ENCODE peak calls at places on chromosomes 4 and X, in four cellular contexts. L is CD4-positive, CD25-positive, alpha-beta regulatory T cell; N is aorta; G is CD4-positive, alpha-beta memory T cell. H is an unnamed sample.

GRCh38 chrX:42398967-42399631 is 378.9 kb downstream of the PPP1R2C start:
- DNase-seq in L (peak), N (no peak), G (no peak), H (no peak)

GRCh38 chr4:167290684-167291083 is 56.4 kb upstream of the SPOCK3 start:
- DNase-seq in L (no peak), N (no peak), G (no peak), H (no peak)

GRCh38 chr4:3444351-3445110 is 2.8 kb downstream of the HGFAC start:
- DNase-seq in L (no peak), N (no peak), G (no peak), H (no peak)

GRCh38 chr4:22661443-22661842 is 31.3 kb upstream of the GBA3 start:
- DNase-seq in L (no peak), N (no peak), G (no peak), H (no peak)

GRCh38 chrX:43860646-43861370 is 21.4 kb downstream of the MAOB start:
- DNase-seq in L (no peak), N (no peak), G (no peak), H (peak)

GRCh38 chr4:185270885-185271284 is 61.5 kb downstream of the SNX25 start:
- DNase-seq in L (no peak), N (no peak), G (no peak), H (no peak)

GRCh38 chrX:149937881-149938426 is 337 bp downstream of the EOLA2 start:
- DNase-seq in L (no peak), N (peak), G (no peak), H (peak)

GRCh38 chr4:100428051-100428450 is 89.8 kb downstream of the EMCN start:
- DNase-seq in L (no peak), N (no peak), G (no peak), H (no peak)

GRCh38 chrX:103779156-103779555 is 2.5 kb downstream of the PLP1 start:
- DNase-seq in L (no peak), N (no peak), G (no peak), H (no peak)

GRCh38 chrX:73916931-73917657 is 354.1 kb downstream of the CHIC1 start:
- DNase-seq in L (no peak), N (no peak), G (no peak), H (peak)

GRCh38 chr4:38672247-38673071 is 8.5 kb downstream of the KLF3 start:
- DNase-seq in L (no peak), N (no peak), G (peak), H (no peak)

GRCh38 chr4:11404431-11404830 is 24.3 kb downstream of the HS3ST1 start:
- DNase-seq in L (no peak), N (no peak), G (no peak), H (no peak)

GRCh38 chrX:46920235-46920634 is 8.0 kb downstream of the JADE3 start:
- DNase-seq in L (no peak), N (no peak), G (no peak), H (no peak)

GRCh38 chrX:77276742-77277141 is 170.4 kb upstream of the FGF16 start:
- DNase-seq in L (no peak), N (no peak), G (no peak), H (no peak)

GRCh38 chr4:7854697-7855370 is 84.8 kb downstream of the AFAP1 start:
- DNase-seq in L (peak), N (no peak), G (peak), H (no peak)

GRCh38 chrX:7170903-7171302 is 22.9 kb upstream of the PUDP start:
- DNase-seq in L (peak), N (peak), G (peak), H (no peak)

GRCh38 chrX:132665676-132666075 is 176.8 kb upstream of the MBNL3 start:
- DNase-seq in L (no peak), N (no peak), G (no peak), H (no peak)

GRCh38 chr4:14441550-14441949 is 560.7 kb upstream of the CPEB2 start:
- DNase-seq in L (no peak), N (no peak), G (no peak), H (no peak)

GRCh38 chr4:4866833-4867744 is 7.6 kb downstream of the MSX1 start:
- DNase-seq in L (no peak), N (no peak), G (no peak), H (no peak)
- H3K4me3 ChIP-seq in L (no peak), N (no peak), G (no peak), H (no peak)

DNA sequence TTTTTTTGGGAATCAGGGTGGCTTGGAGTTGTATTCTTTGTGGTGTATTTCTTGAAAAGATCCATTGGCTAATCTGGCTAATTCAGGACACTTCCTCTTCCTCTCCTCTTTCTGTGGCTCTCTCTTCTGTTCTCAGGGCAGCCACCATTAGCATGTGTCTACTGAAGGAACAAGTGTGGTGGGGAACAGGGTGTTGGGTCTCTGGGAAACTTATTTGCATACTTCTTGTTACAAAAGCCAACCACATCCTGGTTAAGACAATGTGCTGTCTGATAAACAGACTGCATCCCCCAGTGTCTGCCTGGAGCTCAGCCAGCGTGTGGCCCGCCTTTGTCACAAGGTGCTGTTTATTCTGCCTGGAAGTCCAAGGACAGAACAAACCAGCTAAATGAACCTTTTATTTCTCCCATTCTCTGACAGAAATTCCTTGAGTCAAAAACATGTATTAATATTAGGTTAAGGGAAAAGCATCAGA is 203.4 kb downstream of the SPRY1 start:
- DNase-seq in L (no peak), N (peak), G (peak), H (peak)
- H3K4me3 ChIP-seq in L (no peak), N (no peak), G (no peak), H (no peak)

DNA sequence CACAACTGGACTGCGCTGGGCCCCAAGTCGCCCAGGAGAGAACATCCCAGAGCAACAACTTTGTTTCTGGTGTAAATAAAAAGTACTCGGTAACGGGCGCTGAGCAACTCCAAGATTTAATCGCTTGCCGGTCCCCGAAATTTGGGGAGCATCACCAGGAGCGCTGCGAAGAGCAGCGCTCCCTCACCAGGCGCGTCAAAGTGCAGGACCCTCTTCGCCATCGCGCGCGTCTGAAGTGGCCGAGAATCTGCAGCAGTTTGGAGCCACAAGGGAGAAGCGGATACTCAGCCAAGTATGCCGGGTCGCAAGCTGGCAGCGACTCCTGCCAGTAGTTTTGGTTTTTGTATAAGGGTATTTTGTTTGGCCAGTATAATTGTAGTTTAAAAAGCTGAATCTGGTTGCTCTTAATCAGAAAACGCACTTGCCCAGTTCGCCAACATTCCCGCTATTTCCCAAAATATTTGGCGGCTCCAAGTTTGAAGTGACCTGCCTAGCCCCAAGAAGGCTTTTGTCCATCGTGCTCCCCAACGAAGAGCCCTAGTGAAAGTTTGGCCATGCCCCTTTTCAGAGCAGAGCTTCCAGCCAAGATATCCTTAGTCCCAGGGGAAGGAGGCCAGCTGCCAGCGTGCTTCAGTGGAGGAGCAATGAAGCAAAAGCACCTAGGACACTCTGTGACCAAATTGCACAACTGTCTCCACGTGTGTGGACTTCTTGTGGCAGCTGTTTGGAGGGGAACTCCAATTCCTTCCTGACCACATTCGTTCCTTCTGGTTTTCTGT is 557 bp upstream of the KDR start:
- DNase-seq in L (no peak), N (peak), G (no peak), H (no peak)
- H3K4me3 ChIP-seq in L (no peak), N (peak), G (no peak), H (no peak)

GRCh38 chr4:165328708-165329107 is 1.2 kb downstream of the MSMO1 start:
- DNase-seq in L (no peak), N (no peak), G (no peak), H (no peak)
- H3K4me3 ChIP-seq in L (peak), N (no peak), G (no peak), H (peak)

DNA sequence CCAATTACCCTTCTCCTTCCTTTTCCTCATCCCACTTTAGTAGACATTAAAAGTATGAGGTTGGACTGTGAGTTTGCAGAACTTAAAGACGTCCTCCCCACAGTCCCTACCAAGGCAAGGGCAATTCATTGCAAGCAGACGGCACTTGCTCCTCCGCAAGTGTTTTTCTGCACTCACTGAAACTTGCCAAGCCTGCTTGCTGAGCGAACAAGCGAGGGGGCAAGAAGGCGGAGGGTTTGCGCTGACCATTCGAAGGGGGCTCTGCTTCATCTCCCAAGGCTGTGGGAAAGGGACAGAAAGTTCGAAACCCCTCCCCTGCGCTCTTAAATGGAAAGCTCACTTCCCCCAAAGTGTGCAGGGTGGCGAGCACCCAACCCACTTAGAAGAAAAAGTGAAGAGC is 1.5 kb downstream of the MID1 start:
- DNase-seq in L (no peak), N (no peak), G (no peak), H (no peak)
- H3K4me3 ChIP-seq in L (no peak), N (peak), G (no peak), H (peak)

DNA sequence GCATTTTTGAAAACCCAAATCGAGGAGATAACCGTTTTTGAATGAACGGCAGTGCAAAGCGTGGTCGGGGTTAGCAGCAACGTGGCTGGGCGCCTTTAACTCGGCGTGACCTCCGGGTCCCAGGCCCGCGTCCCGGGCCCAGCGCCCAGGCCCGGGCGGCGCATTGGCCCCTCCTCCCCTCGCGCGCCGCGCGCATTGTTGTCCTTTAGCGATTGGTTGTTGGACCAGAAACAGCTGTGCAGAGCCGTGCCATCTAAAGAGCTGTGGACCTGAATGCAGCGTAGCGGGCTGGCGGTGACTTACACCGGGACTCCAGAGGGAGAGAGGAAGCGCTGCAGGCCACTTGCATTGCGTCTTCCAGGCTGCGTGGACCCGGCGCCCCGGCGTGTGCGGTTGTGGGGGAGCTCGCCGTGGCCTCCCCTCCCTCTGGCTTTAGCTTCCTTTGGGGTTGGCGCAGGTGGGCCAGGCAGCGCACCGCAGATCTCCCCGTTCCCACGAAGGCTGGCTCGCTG is at the start of gene STOX2:
- DNase-seq in L (no peak), N (peak), G (no peak), H (peak)
- H3K4me3 ChIP-seq in L (no peak), N (peak), G (no peak), H (peak)

GRCh38 chrX:119482041-119482440 is 13.8 kb downstream of the SLC25A5 start:
- DNase-seq in L (no peak), N (no peak), G (no peak), H (no peak)

GRCh38 chrX:119477812-119478232 is 9.6 kb downstream of the SLC25A5 start:
- DNase-seq in L (no peak), N (no peak), G (no peak), H (no peak)

GRCh38 chrX:119478504-119478903 is 10.3 kb downstream of the SLC25A5 start:
- DNase-seq in L (no peak), N (no peak), G (no peak), H (no peak)

GRCh38 chrX:119481218-119481875 is 13.1 kb downstream of the SLC25A5 start:
- DNase-seq in L (no peak), N (no peak), G (no peak), H (no peak)

DNA sequence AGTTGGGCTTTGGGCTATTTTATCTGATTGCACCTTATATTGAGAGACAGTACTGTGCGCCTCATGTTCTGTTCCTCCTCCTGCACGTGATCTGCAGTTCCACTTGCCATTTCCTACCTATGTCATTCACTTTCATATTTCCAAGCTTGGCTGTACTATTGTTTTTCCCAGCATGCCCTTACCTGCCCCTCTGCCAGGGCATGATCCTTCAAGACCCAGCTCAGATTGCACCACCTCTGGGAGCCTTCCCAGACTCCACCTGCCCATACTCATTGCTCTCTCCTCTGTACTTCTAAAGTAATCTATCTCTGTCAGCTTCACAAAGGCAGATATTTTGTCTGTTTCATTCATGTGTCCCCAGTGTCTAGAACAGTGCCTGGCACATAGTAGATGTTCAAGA is 11.6 kb downstream of the SLC25A5 start:
- DNase-seq in L (no peak), N (no peak), G (no peak), H (no peak)
- H3K4me3 ChIP-seq in L (no peak), N (no peak), G (no peak), H (no peak)

GRCh38 chr4:159966741-159967140 is 863.9 kb downstream of the RAPGEF2 start:
- DNase-seq in L (no peak), N (no peak), G (no peak), H (no peak)
- H3K4me3 ChIP-seq in L (no peak), N (no peak), G (no peak), H (no peak)

GRCh38 chr4:186650401-186651180 is 73.1 kb downstream of the FAT1 start:
- DNase-seq in L (no peak), N (no peak), G (no peak), H (no peak)

GRCh38 chr4:186647821-186648220 is 75.8 kb downstream of the FAT1 start:
- DNase-seq in L (no peak), N (no peak), G (no peak), H (no peak)

GRCh38 chr4:186653973-186654372 is 69.7 kb downstream of the FAT1 start:
- DNase-seq in L (no peak), N (no peak), G (no peak), H (no peak)

GRCh38 chr4:186651624-186652023 is 72.0 kb downstream of the FAT1 start:
- DNase-seq in L (no peak), N (peak), G (no peak), H (peak)

DNA sequence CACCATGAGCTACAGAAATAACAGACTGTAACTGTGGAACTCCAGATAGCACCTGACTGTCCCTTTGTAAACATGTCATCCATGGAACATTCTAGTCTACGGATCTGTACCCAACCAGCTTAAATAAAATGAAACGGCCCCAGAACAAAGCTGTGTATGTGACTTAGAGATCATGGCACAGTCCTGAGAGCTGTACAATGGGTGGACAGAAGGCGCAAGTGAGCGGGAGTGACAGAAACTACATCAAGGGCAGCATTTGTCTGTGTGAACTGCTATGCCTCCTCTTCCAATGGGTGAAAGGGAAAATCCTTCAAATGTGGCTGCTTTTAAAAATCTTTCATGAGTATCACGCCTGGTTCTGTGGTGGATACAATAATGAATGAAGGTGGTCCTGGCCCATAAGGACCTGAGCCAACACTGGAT is 72.5 kb downstream of the FAT1 start:
- DNase-seq in L (no peak), N (no peak), G (no peak), H (no peak)
- H3K4me3 ChIP-seq in L (no peak), N (peak), G (no peak), H (no peak)

H was measured in SJSA1.